ENCODE peak calls at places on chromosomes 6 and 20, in six cellular contexts. C is body of pancreas, R is upper lobe of left lung, J is IMR-90, A is erythroblast, P is heart left ventricle. X is an unnamed sample.

GRCh38 chr6:31952140-31952805 is 6.4 kb downstream of the CFB start:
- DNase-seq in C (peak), R (peak), J (peak), A (peak), P (peak), X (no peak)

GRCh38 chr6:19833947-19834346 is 3.2 kb upstream of the ID4 start:
- DNase-seq in C (peak), R (peak), J (no peak), A (no peak), P (no peak), X (no peak)

GRCh38 chr6:139124887-139125672 is 9.8 kb upstream of the HECA start:
- DNase-seq in C (peak), R (peak), J (peak), A (peak), P (peak), X (peak)

GRCh38 chr6:68054776-68055175 is 580.3 kb upstream of the ADGRB3 start:
- DNase-seq in C (no peak), R (no peak), J (no peak), A (no peak), P (no peak), X (no peak)

GRCh38 chr6:46366190-46366900 is 124.9 kb downstream of the RCAN2 start:
- DNase-seq in C (no peak), R (no peak), J (no peak), A (no peak), P (no peak), X (no peak)

GRCh38 chr6:167157867-167158266 is at the start of gene GPR31:
- DNase-seq in C (no peak), R (no peak), J (no peak), A (no peak), P (no peak), X (no peak)

GRCh38 chr6:134482585-134483346 is 164.9 kb upstream of the SGK1 start:
- DNase-seq in C (no peak), R (no peak), J (no peak), A (no peak), P (peak), X (peak)

GRCh38 chr20:18628330-18628941 is 40.6 kb downstream of the DTD1 start:
- DNase-seq in C (peak), R (no peak), J (no peak), A (no peak), P (no peak), X (no peak)

GRCh38 chr20:62274332-62275262 is 28.2 kb upstream of the ADRM1 start:
- DNase-seq in C (no peak), R (no peak), J (no peak), A (peak), P (no peak), X (no peak)

GRCh38 chr6:4125933-4126864 is 9.2 kb downstream of the ECI2 start:
- DNase-seq in C (no peak), R (no peak), J (peak), A (no peak), P (no peak), X (no peak)

GRCh38 chr6:21240709-21241108 is 352.8 kb upstream of the SOX4 start:
- DNase-seq in C (no peak), R (no peak), J (peak), A (no peak), P (no peak), X (no peak)

GRCh38 chr6:85680388-85680787 is 37.7 kb upstream of the SYNCRIP start:
- DNase-seq in C (no peak), R (no peak), J (no peak), A (peak), P (no peak), X (no peak)

GRCh38 chr20:59775221-59776055 is 158.0 kb downstream of the SYCP2 start:
- DNase-seq in C (no peak), R (no peak), J (no peak), A (no peak), P (no peak), X (peak)

GRCh38 chr6:160226118-160226541 is 32.5 kb downstream of the SLC22A2 start:
- DNase-seq in C (no peak), R (no peak), J (no peak), A (no peak), P (no peak), X (no peak)

GRCh38 chr6:167848783-167849182 is 22.1 kb downstream of the AFDN start:
- DNase-seq in C (no peak), R (no peak), J (no peak), A (no peak), P (no peak), X (no peak)

GRCh38 chr6:28940859-28941680 is 17.3 kb upstream of the TRIM27 start:
- DNase-seq in C (peak), R (peak), J (peak), A (peak), P (peak), X (peak)

GRCh38 chr6:38187688-38188590 is 368.4 kb downstream of the ZFAND3 start:
- DNase-seq in C (no peak), R (peak), J (no peak), A (no peak), P (no peak), X (no peak)

GRCh38 chr6:34237316-34237721 is 646 bp downstream of the HMGA1 start:
- DNase-seq in C (no peak), R (no peak), J (no peak), A (peak), P (no peak), X (no peak)

GRCh38 chr6:20706293-20707165 is 172.3 kb downstream of the CDKAL1 start:
- DNase-seq in C (no peak), R (no peak), J (peak), A (no peak), P (no peak), X (no peak)

GRCh38 chr20:8244637-8245036 is 112.6 kb downstream of the PLCB1 start:
- DNase-seq in C (peak), R (peak), J (peak), A (no peak), P (peak), X (peak)

GRCh38 chr20:43198607-43199006 is 8.9 kb upstream of the PTPRT start:
- DNase-seq in C (no peak), R (no peak), J (no peak), A (no peak), P (no peak), X (no peak)

GRCh38 chr6:128005009-128005408 is 104.2 kb upstream of the THEMIS start:
- DNase-seq in C (no peak), R (no peak), J (peak), A (no peak), P (no peak), X (no peak)

GRCh38 chr6:1524040-1524480 is 85.7 kb upstream of the FOXC1 start:
- DNase-seq in C (peak), R (peak), J (peak), A (peak), P (peak), X (peak)

GRCh38 chr6:142378138-142378875 is 76.5 kb downstream of the ADGRG6 start:
- DNase-seq in C (peak), R (peak), J (peak), A (no peak), P (no peak), X (no peak)

GRCh38 chr20:17680128-17680835 is 1.8 kb downstream of the RRBP1 start:
- DNase-seq in C (peak), R (peak), J (peak), A (no peak), P (peak), X (peak)

GRCh38 chr6:164035912-164036485 is 621.5 kb downstream of the QKI start:
- DNase-seq in C (no peak), R (no peak), J (no peak), A (no peak), P (no peak), X (no peak)

GRCh38 chr6:24990227-24990843 is 54.6 kb upstream of the RIPOR2 start:
- DNase-seq in C (no peak), R (no peak), J (peak), A (no peak), P (no peak), X (no peak)

GRCh38 chr20:44642203-44643153 is 9.0 kb downstream of the ADA start:
- DNase-seq in C (peak), R (peak), J (peak), A (peak), P (peak), X (no peak)

GRCh38 chr6:44193307-44193910 is 23.3 kb upstream of the MYMX start:
- DNase-seq in C (no peak), R (no peak), J (no peak), A (no peak), P (no peak), X (no peak)

GRCh38 chr6:44189257-44189656 is 27.5 kb upstream of the MYMX start:
- DNase-seq in C (no peak), R (no peak), J (no peak), A (no peak), P (no peak), X (no peak)

GRCh38 chr6:44190712-44191111 is 26.0 kb upstream of the MYMX start:
- DNase-seq in C (no peak), R (no peak), J (no peak), A (no peak), P (no peak), X (no peak)

GRCh38 chr6:44194326-44194725 is 22.4 kb upstream of the MYMX start:
- DNase-seq in C (no peak), R (no peak), J (no peak), A (no peak), P (no peak), X (no peak)

DNA sequence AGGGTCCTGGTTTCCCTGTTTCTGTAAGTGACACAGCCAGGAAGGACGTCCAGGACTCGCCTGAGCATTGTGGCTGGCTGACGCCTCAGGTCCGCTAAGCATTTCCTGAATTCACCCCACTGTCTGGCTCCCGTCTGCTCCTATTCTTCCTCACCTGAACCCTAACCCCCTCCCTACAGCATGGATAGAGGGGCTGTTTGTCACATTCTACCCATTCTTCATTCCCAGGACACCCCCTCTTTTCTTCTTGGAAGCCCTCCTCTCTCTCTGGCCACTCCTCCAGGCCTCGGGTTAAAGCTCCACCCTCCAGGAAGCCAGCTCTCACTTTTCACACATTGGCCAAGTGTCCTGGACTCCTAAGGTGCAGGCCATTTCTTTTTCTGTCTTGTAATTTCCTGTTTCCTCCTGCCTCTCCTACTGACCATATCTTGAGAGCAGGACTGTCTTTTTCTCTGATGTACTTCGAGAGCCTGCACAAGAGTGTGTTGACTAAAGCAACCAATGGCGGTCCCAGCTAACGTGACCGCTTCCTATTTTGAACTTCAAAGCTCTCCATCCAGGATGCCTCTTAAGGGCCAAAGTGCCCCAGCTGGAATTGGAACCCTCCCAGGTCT is 24.2 kb upstream of the MYMX start:
- DNase-seq in C (no peak), R (peak), J (no peak), A (peak), P (no peak), X (no peak)
- TF ChIP-seq POLR2A in C (no peak), R (no peak), J (no peak), A (no peak), P (no peak), X (no peak)

DNA sequence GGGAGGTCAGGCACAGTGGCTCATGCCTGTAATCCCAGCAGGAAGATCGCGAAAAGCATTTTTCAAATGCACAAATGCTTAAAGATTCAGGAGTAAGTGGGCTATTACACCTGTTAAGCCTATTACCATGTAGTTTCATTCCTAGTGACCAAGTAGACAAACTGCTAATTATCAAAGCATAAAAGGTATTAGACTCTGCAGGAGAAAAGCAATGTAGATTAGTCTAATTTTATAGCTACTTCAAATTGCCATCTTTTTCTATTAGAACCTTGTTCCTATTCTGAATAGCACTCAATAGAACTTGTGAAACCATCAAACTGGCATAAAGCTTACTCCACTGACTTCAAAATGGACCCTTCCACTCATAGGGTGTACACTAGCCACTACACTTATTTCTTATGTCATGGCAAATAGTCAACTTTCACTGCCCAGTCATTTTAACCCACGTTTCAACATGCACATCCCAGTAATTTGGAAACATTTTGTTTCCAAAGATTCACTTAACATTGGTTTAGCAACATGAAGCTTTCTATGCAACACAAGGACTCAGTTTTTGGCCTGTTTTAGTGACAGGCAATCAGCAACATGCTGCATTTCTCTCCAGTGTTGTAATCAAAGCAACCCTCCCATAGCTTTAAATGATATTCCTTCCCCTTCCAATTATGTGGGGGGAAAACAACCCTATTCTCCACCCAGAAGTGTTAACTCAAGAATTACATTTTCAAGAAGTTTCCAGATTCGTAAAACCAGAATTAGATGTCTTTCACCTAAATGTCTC is 3.9 kb downstream of the EEF1A1 start:
- DNase-seq in C (no peak), R (no peak), J (peak), A (peak), P (no peak), X (no peak)
- TF ChIP-seq POLR2A in C (no peak), R (no peak), J (peak), A (peak), P (no peak), X (no peak)

GRCh38 chr20:3044336-3044965 is 1.0 kb downstream of the GNRH2 start:
- DNase-seq in C (no peak), R (no peak), J (no peak), A (no peak), P (no peak), X (no peak)

GRCh38 chr20:3045042-3045815 is 623 bp upstream of the MRPS26 start:
- DNase-seq in C (peak), R (peak), J (peak), A (peak), P (peak), X (peak)

GRCh38 chr20:3047486-3048419 is 1.9 kb downstream of the MRPS26 start:
- DNase-seq in C (no peak), R (no peak), J (no peak), A (no peak), P (no peak), X (no peak)

GRCh38 chr20:3046677-3047462 is 1.0 kb downstream of the MRPS26 start:
- DNase-seq in C (peak), R (peak), J (no peak), A (no peak), P (peak), X (no peak)

GRCh38 chr20:3045816-3046676 is at the start of gene MRPS26:
- DNase-seq in C (peak), R (peak), J (peak), A (peak), P (peak), X (peak)
- TF ChIP-seq POLR2A in C (peak), R (peak), J (no peak), A (peak), P (peak), X (peak)

GRCh38 chr6:11947063-11947462 is 65.0 kb upstream of the HIVEP1 start:
- DNase-seq in C (no peak), R (no peak), J (no peak), A (no peak), P (no peak), X (no peak)
- TF ChIP-seq POLR2A in C (no peak), R (no peak), J (no peak), A (no peak), P (no peak), X (no peak)

GRCh38 chr6:7469696-7470095 is 71.8 kb upstream of the DSP start:
- DNase-seq in C (no peak), R (no peak), J (peak), A (no peak), P (no peak), X (no peak)

GRCh38 chr6:7471171-7471570 is 70.3 kb upstream of the DSP start:
- DNase-seq in C (no peak), R (no peak), J (no peak), A (no peak), P (no peak), X (no peak)

GRCh38 chr6:7467007-7467897 is 74.2 kb upstream of the DSP start:
- DNase-seq in C (peak), R (no peak), J (peak), A (peak), P (peak), X (no peak)

GRCh38 chr6:7463785-7464184 is 74.2 kb downstream of the RIOK1 start:
- DNase-seq in C (no peak), R (no peak), J (peak), A (no peak), P (no peak), X (no peak)

DNA sequence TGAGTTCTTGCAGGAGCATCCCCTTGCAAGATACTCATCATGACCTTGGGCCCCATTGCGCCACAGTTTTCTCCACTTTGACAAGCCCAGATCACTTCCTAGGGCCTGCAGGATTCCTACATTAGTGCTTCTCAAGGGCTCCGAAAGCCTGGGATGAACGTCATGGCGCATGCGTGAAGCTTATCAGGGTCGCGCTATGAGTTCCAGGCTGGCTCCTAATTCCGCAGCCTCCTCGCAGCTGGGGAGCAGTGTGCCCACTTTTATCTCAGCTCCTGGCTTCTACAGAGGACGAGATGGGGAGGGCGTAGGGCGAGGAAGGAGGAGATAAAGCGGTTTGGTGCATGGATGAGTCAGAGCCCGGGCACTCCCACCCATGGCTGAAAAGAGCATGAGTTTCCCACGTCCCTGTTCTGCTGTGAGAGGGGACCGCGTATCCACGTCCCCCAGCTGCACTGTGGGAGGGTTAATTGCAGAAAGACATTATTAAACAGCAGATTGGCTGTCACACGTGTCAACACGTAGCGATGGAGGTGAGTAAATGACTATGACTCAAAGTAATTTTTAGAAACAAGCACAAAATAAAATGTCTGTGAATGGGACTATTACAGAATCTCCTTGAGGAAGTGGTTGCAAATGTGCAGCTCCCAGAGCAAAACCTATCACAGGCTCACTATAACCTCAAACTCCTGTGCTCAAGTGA is 72.9 kb upstream of the DSP start:
- DNase-seq in C (peak), R (no peak), J (peak), A (peak), P (peak), X (no peak)
- TF ChIP-seq POLR2A in C (no peak), R (no peak), J (no peak), A (no peak), P (no peak), X (no peak)

DNA sequence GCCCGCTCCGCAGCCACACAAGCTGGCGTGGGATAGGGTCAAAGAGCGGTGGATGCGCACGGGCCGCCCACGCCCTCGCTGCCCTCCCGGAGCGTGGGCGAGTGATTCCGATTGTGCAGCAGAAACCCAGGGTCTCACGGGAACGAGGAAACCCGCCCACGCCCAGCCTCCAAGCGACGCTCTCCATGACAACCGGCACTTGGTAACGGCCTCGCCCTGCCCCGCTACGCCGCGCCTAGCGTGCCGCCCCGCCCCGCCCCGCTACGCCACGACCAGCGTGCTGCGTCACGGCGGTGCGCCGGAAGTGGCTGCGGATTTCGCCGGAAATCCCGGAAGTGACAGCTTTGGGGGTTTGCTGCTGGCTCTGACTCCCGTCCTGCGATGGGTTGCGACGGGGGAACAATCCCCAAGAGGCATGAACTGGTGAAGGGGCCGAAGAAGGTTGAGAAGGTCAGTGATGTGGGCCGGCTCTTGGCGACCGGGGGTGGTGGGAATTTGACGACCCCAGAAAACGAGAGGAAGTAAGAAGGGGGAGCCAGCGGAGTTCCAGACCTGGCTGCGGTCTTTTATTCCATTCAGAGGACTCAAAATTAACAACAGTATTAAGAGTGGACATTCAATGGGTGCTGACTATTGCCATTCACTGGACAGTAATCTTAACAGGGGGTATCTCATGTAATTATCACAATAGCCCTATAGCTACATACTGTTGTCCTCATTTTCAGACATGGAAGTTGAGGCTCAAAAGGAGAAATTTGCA is at the start of gene RTF2:
- DNase-seq in C (peak), R (peak), J (peak), A (peak), P (peak), X (peak)
- TF ChIP-seq POLR2A in C (no peak), R (peak), J (peak), A (peak), P (peak), X (peak)